ENCODE peak calls at places on chromosomes 3 and 15, in ten cellular contexts. A, V, G, D, U, C, K, L, W and B are unnamed samples.

GRCh38 chr15:64738231-64739095 is 36.9 kb downstream of the RBPMS2 start:
- DNase-seq in A (no peak), K (no peak), U (no peak), C (no peak), V (no peak), W (no peak), G (no peak), L (no peak), D (no peak), B (no peak)

GRCh38 chr3:195181781-195182469 is 89.0 kb downstream of the XXYLT1 start:
- DNase-seq in L (no peak), C (no peak), D (no peak), U (no peak), G (no peak), K (no peak), V (peak; percentile 47), A (no peak), W (peak; percentile 41), B (no peak)

GRCh38 chr3:40308725-40309438 is 625 bp upstream of the EIF1B start:
- DNase-seq in U (peak; percentile 27), W (no peak), C (no peak), A (no peak), V (no peak), G (no peak), D (peak; percentile 24), L (no peak), K (no peak), B (no peak)

GRCh38 chr3:185188816-185189215 is 36.0 kb upstream of the C3orf70 start:
- DNase-seq in G (no peak), K (no peak), D (no peak), U (no peak), L (peak; percentile 0), C (no peak), W (no peak), V (no peak), A (no peak), B (no peak)

GRCh38 chr3:62436785-62437184 is 63.4 kb upstream of the FEZF2 start:
- DNase-seq in L (no peak), C (no peak), W (no peak), G (no peak), D (no peak), U (no peak), V (no peak), K (no peak), A (no peak), B (no peak)

GRCh38 chr3:7407107-7407506 is 546.2 kb downstream of the GRM7 start:
- DNase-seq in K (no peak), G (no peak), W (no peak), A (no peak), L (no peak), C (no peak), U (no peak), D (no peak), V (no peak), B (no peak)

GRCh38 chr3:99901200-99901926 is 83.7 kb downstream of the CMSS1 start:
- DNase-seq in L (peak; percentile 43), D (no peak), U (no peak), G (no peak), V (peak; percentile 89), A (no peak), C (no peak), W (peak; percentile 93), K (no peak), B (no peak)

GRCh38 chr3:49313902-49314676 is 25.8 kb downstream of the USP4 start:
- DNase-seq in K (no peak), G (no peak), U (no peak), D (no peak), W (peak; percentile 85), L (no peak), V (peak; percentile 6), C (no peak), A (no peak), B (no peak)

GRCh38 chr3:10417849-10418248 is 87.5 kb downstream of the ATP2B2 start:
- DNase-seq in A (no peak), K (no peak), D (no peak), W (peak; percentile 27), U (peak; percentile 69), C (no peak), G (no peak), L (no peak), V (peak; percentile 28), B (no peak)

GRCh38 chr15:69511015-69511414 is 58.4 kb downstream of the RPLP1 start:
- DNase-seq in V (no peak), W (no peak), D (no peak), K (no peak), L (no peak), C (no peak), A (no peak), U (no peak), G (no peak), B (no peak)

GRCh38 chr3:23805881-23806321 is at the start of gene UBE2E1:
- DNase-seq in A (no peak), K (peak; percentile 87), U (peak; percentile 90), D (peak; percentile 83), W (peak; percentile 72), G (peak; percentile 78), V (peak; percentile 68), C (peak; percentile 92), L (no peak), B (peak; percentile 66)

GRCh38 chr15:59764775-59765174 is 75.7 kb upstream of the BNIP2 start:
- DNase-seq in A (no peak), U (no peak), V (no peak), G (no peak), W (no peak), D (no peak), K (no peak), L (no peak), C (no peak), B (no peak)

GRCh38 chr3:190055773-190056172 is 64.9 kb downstream of the P3H2 start:
- DNase-seq in L (no peak), D (no peak), U (no peak), C (no peak), V (no peak), W (no peak), A (no peak), K (no peak), G (no peak), B (no peak)

GRCh38 chr3:185864767-185865166 is 39.9 kb upstream of the IGF2BP2 start:
- DNase-seq in U (no peak), D (no peak), V (no peak), A (no peak), L (no peak), W (no peak), C (no peak), G (no peak), K (no peak), B (no peak)

GRCh38 chr3:38579551-38580449 is 69.7 kb downstream of the SCN5A start:
- DNase-seq in C (no peak), W (peak; percentile 4), L (no peak), G (no peak), U (no peak), K (peak; percentile 16), V (no peak), D (peak; percentile 63), A (no peak), B (no peak)

GRCh38 chr3:104396974-104397669 is 969.6 kb upstream of the ALCAM start:
- DNase-seq in U (no peak), V (no peak), W (peak; percentile 52), A (no peak), C (no peak), K (no peak), D (no peak), L (no peak), G (no peak), B (no peak)

GRCh38 chr3:171346582-171346981 is 113.6 kb downstream of the TNIK start:
- DNase-seq in U (no peak), W (no peak), L (no peak), V (no peak), C (no peak), K (no peak), D (no peak), G (no peak), A (no peak), B (no peak)